ENCODE peak calls at places on chromosomes 7 and 10, in five cellular contexts. F is thyroid gland, O is SJCRH30, D is A549, Z is cardiac muscle cell. J is an unnamed sample.

GRCh38 chr10:32059472-32059871 is 3.2 kb upstream of the KIF5B start:
- DNase-seq in D (no peak), Z (no peak), F (no peak), O (no peak), J (no peak)

GRCh38 chr7:96330193-96330592 is 8.3 kb upstream of the SLC25A13 start:
- DNase-seq in O (no peak), F (no peak), D (no peak), Z (no peak), J (no peak)

GRCh38 chr10:47383254-47384147 is 592 bp downstream of the ZNF488 start:
- DNase-seq in O (peak), Z (no peak), D (no peak), F (no peak), J (peak)

GRCh38 chr10:971150-971542 is 17.1 kb upstream of the GTPBP4 start:
- DNase-seq in O (peak), D (no peak), Z (peak), F (no peak), J (peak)

GRCh38 chr7:117157121-117157870 is 165.6 kb downstream of the WNT2 start:
- DNase-seq in Z (peak), O (no peak), D (peak), F (peak), J (peak)

GRCh38 chr7:32164341-32164996 is 94.3 kb upstream of the PDE1C start:
- DNase-seq in D (peak), O (peak), Z (peak), F (no peak), J (peak)

GRCh38 chr7:96415293-96415940 is 93.5 kb upstream of the SLC25A13 start:
- DNase-seq in F (no peak), D (no peak), Z (no peak), O (peak), J (no peak)

GRCh38 chr10:22931948-22932347 is 4.1 kb downstream of the ARMC3 start:
- DNase-seq in D (no peak), Z (peak), F (no peak), O (no peak), J (no peak)

GRCh38 chr7:794207-794606 is 38.1 kb upstream of the SUN1 start:
- DNase-seq in F (no peak), D (no peak), O (no peak), Z (no peak), J (no peak)

GRCh38 chr7:84258628-84259027 is 64.0 kb upstream of the SEMA3A start:
- DNase-seq in F (no peak), Z (peak), O (peak), D (no peak), J (no peak)

GRCh38 chr10:73965890-73966768 is 31.8 kb upstream of the VCL start:
- DNase-seq in O (peak), F (peak), D (peak), Z (peak), J (no peak)

GRCh38 chr10:20105931-20106330 is 289.7 kb downstream of the PLXDC2 start:
- DNase-seq in F (no peak), Z (peak), D (no peak), O (no peak), J (no peak)

GRCh38 chr10:26437637-26438461 is at the start of gene APBB1IP:
- DNase-seq in D (no peak), O (no peak), Z (peak), F (peak), J (no peak)

GRCh38 chr10:26439436-26440090 is 1.4 kb downstream of the APBB1IP start:
- DNase-seq in D (no peak), Z (no peak), O (no peak), F (no peak), J (no peak)

GRCh38 chr10:26441491-26442214 is 3.5 kb downstream of the APBB1IP start:
- DNase-seq in Z (no peak), D (no peak), F (no peak), O (no peak), J (no peak)

GRCh38 chr10:26438534-26439269 is 561 bp downstream of the APBB1IP start:
- DNase-seq in O (no peak), F (peak), Z (peak), D (no peak), J (peak)

DNA sequence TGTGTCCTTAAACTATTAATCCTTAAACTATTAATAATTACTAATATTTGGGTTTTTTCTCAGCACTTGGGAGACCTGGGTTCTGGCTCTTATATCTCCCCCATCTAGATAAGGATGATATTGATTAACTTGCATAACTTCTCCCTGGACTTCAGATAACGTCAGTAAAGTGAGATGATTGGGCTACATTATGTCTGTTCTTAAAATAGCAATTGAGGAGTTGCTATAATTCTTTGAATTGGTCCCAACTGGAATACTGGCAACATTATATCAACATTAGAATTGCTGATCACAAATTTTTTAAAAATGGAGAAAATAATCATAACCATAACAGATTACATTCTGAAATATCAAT is 1.9 kb downstream of the APBB1IP start:
- DNase-seq in Z (no peak), O (no peak), F (no peak), D (no peak), J (no peak)
- H3K27ac ChIP-seq in Z (no peak), O (no peak), F (no peak), D (no peak), J (no peak)

GRCh38 chr7:120991570-120991969 is 3.1 kb downstream of the CPED1 start:
- DNase-seq in F (no peak), O (no peak), D (no peak), Z (peak), J (no peak)
- H3K4me3 ChIP-seq in F (no peak), O (peak), D (no peak), Z (no peak), J (peak)

DNA sequence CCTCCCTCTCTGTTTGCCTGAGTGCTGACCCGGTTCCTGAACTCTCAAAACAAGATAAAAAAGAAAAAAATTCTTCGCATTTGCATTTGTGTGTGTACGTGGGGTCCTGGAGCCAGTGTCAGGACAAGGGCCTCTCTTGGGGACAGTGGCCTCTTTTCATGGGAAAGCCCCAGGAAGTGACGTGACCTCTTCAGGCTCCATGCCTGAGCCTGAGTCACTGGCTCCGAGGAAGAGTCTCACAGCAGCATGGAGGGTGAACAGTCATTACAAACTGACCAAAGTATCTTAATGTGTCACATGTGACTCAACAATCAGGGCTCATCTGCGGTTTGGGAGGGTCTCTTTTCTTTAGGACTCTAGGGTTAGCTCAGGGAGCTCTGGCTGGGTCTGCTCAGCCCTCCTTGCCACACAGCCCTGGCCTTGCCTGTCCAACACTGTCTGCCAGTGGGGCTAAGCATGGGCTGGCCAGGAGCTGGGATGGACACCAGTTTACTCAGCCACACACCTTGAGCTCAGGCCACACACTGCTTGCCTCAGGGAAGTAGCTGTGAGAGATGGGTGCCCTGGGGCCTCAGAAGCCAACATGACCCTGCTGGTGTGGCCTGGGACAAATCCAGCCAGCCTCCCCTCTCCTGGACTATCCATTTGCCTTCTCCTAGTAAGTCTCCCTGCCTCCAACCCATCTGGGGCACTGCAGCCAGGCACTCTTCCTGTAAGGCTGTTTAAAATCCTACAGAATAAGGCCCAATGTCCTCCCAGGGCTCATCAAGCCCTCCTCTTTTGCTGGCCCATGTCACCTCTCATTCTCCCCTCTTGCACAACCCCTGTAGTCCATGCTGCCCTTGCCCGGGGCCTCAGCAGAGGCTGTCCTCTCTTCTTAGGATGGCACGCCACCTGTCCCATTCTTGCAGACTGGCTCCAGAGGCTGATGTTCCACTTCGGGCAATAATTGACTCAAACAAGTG is 10.5 kb downstream of the TMEM273 start:
- DNase-seq in O (peak), F (peak), Z (peak), D (peak), J (no peak)
- H3K27ac ChIP-seq in O (no peak), F (peak), Z (no peak), D (no peak), J (no peak)

GRCh38 chr7:133297093-133297492 is 44.2 kb downstream of the EXOC4 start:
- DNase-seq in O (no peak), Z (no peak), F (no peak), D (no peak), J (no peak)
- H3K4me3 ChIP-seq in O (no peak), Z (no peak), F (no peak), D (no peak), J (no peak)